ENCODE peak calls at places on chromosomes 4 and X, in seven cellular contexts. One of them, this sample, is unnamed.

GRCh38 chr4:105306820-105307219 is 160.1 kb downstream of the TET2 start:
- DNase-seq in esophagus squamous epithelium: no peak
- DNase-seq in vagina: no peak
- DNase-seq in prostate gland: no peak
- DNase-seq in lower leg skin: no peak
- DNase-seq in A549: no peak
- DNase-seq in heart left ventricle: no peak
- DNase-seq in this sample: no peak

GRCh38 chr4:88390128-88390527 is 11.5 kb downstream of the HERC6 start:
- DNase-seq in esophagus squamous epithelium: no peak
- DNase-seq in vagina: no peak
- DNase-seq in prostate gland: no peak
- DNase-seq in lower leg skin: no peak
- DNase-seq in A549: no peak
- DNase-seq in heart left ventricle: no peak
- DNase-seq in this sample: no peak

GRCh38 chrX:19613645-19614323 is 98.5 kb upstream of the MAP3K15 start:
- DNase-seq in esophagus squamous epithelium: no peak
- DNase-seq in vagina: no peak
- DNase-seq in prostate gland: peak
- DNase-seq in lower leg skin: no peak
- DNase-seq in A549: no peak
- DNase-seq in heart left ventricle: peak
- DNase-seq in this sample: no peak

GRCh38 chr4:73883306-73883705 is 14.1 kb downstream of the CXCL1 start:
- DNase-seq in esophagus squamous epithelium: no peak
- DNase-seq in vagina: no peak
- DNase-seq in prostate gland: no peak
- DNase-seq in lower leg skin: no peak
- DNase-seq in A549: no peak
- DNase-seq in heart left ventricle: no peak
- DNase-seq in this sample: no peak

GRCh38 chr4:119284876-119285611 is 36.9 kb downstream of the FABP2 start:
- DNase-seq in esophagus squamous epithelium: no peak
- DNase-seq in vagina: no peak
- DNase-seq in prostate gland: no peak
- DNase-seq in lower leg skin: no peak
- DNase-seq in A549: no peak
- DNase-seq in heart left ventricle: no peak
- DNase-seq in this sample: no peak

GRCh38 chr4:137705171-137705783 is 173.0 kb upstream of the PCDH18 start:
- DNase-seq in esophagus squamous epithelium: no peak
- DNase-seq in vagina: no peak
- DNase-seq in prostate gland: no peak
- DNase-seq in lower leg skin: peak
- DNase-seq in A549: no peak
- DNase-seq in heart left ventricle: no peak
- DNase-seq in this sample: no peak

GRCh38 chrX:56113785-56114436 is 118.2 kb upstream of the KLF8 start:
- DNase-seq in esophagus squamous epithelium: no peak
- DNase-seq in vagina: no peak
- DNase-seq in prostate gland: no peak
- DNase-seq in lower leg skin: no peak
- DNase-seq in A549: no peak
- DNase-seq in heart left ventricle: no peak
- DNase-seq in this sample: no peak

GRCh38 chr4:140238353-140239041 is 84.5 kb upstream of the MAML3 start:
- DNase-seq in esophagus squamous epithelium: peak
- DNase-seq in vagina: no peak
- DNase-seq in prostate gland: peak
- DNase-seq in lower leg skin: peak
- DNase-seq in A549: no peak
- DNase-seq in heart left ventricle: peak
- DNase-seq in this sample: peak

GRCh38 chr4:91128519-91128918 is 1001.3 kb downstream of the CCSER1 start:
- DNase-seq in esophagus squamous epithelium: no peak
- DNase-seq in vagina: no peak
- DNase-seq in prostate gland: no peak
- DNase-seq in lower leg skin: no peak
- DNase-seq in A549: no peak
- DNase-seq in heart left ventricle: no peak
- DNase-seq in this sample: no peak

DNA sequence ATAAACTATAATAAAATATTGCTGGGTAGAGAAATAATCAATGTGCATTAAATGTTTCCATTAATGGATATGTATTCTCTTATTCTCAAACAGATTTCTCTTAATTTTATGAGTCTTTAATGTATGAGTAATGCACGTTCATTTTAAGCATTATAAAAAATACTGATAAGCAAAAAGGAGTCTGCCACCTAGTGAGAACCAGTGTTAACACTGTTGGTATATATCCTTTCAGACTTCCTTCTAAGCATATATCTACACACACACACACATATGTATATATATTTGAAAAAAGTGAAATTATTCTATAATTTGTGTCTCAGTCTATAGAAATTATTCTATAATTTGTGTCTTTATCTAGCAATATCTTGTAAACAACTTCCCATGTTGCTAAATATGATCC is 49.9 kb upstream of the MTMR1 start:
- DNase-seq in esophagus squamous epithelium: no peak
- DNase-seq in vagina: no peak
- DNase-seq in prostate gland: no peak
- DNase-seq in lower leg skin: no peak
- DNase-seq in A549: no peak
- DNase-seq in heart left ventricle: no peak
- DNase-seq in this sample: no peak
- TF ChIP-seq CTCF in esophagus squamous epithelium: no peak
- TF ChIP-seq CTCF in vagina: no peak
- TF ChIP-seq CTCF in prostate gland: peak
- TF ChIP-seq CTCF in lower leg skin: no peak
- TF ChIP-seq CTCF in A549: peak
- TF ChIP-seq CTCF in heart left ventricle: no peak
- TF ChIP-seq CTCF in this sample: no peak

GRCh38 chr4:99091174-99091573 is 2.6 kb upstream of the ADH5 start:
- DNase-seq in esophagus squamous epithelium: no peak
- DNase-seq in vagina: no peak
- DNase-seq in prostate gland: no peak
- DNase-seq in lower leg skin: no peak
- DNase-seq in A549: no peak
- DNase-seq in heart left ventricle: no peak
- DNase-seq in this sample: no peak

GRCh38 chr4:99084595-99084994 is 4.0 kb downstream of the ADH5 start:
- DNase-seq in esophagus squamous epithelium: no peak
- DNase-seq in vagina: no peak
- DNase-seq in prostate gland: no peak
- DNase-seq in lower leg skin: no peak
- DNase-seq in A549: no peak
- DNase-seq in heart left ventricle: no peak
- DNase-seq in this sample: no peak

GRCh38 chr4:99087887-99088484 is 602 bp downstream of the ADH5 start:
- DNase-seq in esophagus squamous epithelium: no peak
- DNase-seq in vagina: no peak
- DNase-seq in prostate gland: peak
- DNase-seq in lower leg skin: peak
- DNase-seq in A549: peak
- DNase-seq in heart left ventricle: peak
- DNase-seq in this sample: peak

GRCh38 chr4:99090511-99090910 is 1.9 kb upstream of the ADH5 start:
- DNase-seq in esophagus squamous epithelium: no peak
- DNase-seq in vagina: no peak
- DNase-seq in prostate gland: no peak
- DNase-seq in lower leg skin: no peak
- DNase-seq in A549: no peak
- DNase-seq in heart left ventricle: no peak
- DNase-seq in this sample: no peak

DNA sequence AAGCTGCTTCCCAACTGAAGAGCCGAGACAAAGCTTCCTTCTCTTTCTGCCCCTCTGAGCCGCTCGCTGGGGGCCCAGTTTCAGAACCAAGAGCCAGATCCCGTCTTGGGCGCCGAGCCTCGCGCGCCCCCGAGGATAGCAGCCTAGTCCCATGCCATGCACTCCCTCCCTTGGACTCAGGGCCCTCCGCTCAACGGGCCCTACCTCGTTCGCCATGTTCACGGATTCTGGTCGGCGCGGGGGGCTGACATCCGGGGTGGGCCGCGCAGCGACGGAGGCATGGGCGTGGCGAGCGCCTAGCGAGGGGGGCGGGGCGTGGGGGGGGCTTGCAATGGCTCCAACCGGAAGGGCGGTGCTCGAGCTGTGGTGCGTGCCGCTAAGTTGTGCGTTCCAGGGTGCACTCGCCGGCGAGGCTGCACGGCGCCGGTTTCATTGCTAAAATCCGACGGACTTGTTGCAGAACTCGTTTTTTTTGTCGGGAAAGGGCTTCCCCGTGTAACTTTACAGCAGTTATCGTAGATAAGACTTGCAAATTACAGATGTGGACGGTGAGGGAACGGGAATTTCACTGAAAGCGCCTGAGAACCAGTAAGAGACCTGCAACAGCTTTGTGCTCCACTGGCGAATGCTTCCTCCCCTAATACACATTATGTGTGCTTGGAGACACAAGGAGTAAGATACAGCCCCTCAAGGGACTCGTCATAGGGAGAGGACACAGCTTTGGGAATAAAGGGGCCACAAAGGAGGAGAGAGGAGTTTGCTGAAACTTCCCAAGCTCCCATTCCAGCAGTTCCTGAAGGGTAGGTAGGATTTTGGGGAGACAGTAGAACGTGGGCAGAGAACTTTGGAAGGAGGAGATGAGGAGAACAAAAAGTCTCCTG is at the start of gene ADH5:
- DNase-seq in esophagus squamous epithelium: peak
- DNase-seq in vagina: no peak
- DNase-seq in prostate gland: peak
- DNase-seq in lower leg skin: peak
- DNase-seq in A549: peak
- DNase-seq in heart left ventricle: peak
- DNase-seq in this sample: peak
- TF ChIP-seq POLR2A in esophagus squamous epithelium: no peak
- TF ChIP-seq POLR2A in vagina: no peak
- TF ChIP-seq POLR2A in prostate gland: peak
- TF ChIP-seq POLR2A in lower leg skin: no peak
- TF ChIP-seq POLR2A in A549: peak
- TF ChIP-seq POLR2A in heart left ventricle: peak
- TF ChIP-seq POLR2A in this sample: no peak

GRCh38 chr4:48687313-48687712 is 92.8 kb downstream of the FRYL start:
- DNase-seq in esophagus squamous epithelium: no peak
- DNase-seq in vagina: no peak
- DNase-seq in prostate gland: no peak
- DNase-seq in lower leg skin: no peak
- DNase-seq in A549: no peak
- DNase-seq in heart left ventricle: no peak
- DNase-seq in this sample: no peak

GRCh38 chr4:48686369-48686768 is 93.7 kb downstream of the FRYL start:
- DNase-seq in esophagus squamous epithelium: no peak
- DNase-seq in vagina: no peak
- DNase-seq in prostate gland: no peak
- DNase-seq in lower leg skin: no peak
- DNase-seq in A549: no peak
- DNase-seq in heart left ventricle: no peak
- DNase-seq in this sample: no peak

GRCh38 chr4:48680848-48681568 is 99.1 kb downstream of the FRYL start:
- DNase-seq in esophagus squamous epithelium: no peak
- DNase-seq in vagina: no peak
- DNase-seq in prostate gland: no peak
- DNase-seq in lower leg skin: no peak
- DNase-seq in A549: no peak
- DNase-seq in heart left ventricle: no peak
- DNase-seq in this sample: no peak

GRCh38 chr4:48683784-48684666 is 96.1 kb downstream of the FRYL start:
- DNase-seq in esophagus squamous epithelium: no peak
- DNase-seq in vagina: no peak
- DNase-seq in prostate gland: no peak
- DNase-seq in lower leg skin: no peak
- DNase-seq in A549: no peak
- DNase-seq in heart left ventricle: no peak
- DNase-seq in this sample: no peak

GRCh38 chr4:48681856-48682255 is 98.2 kb downstream of the FRYL start:
- DNase-seq in esophagus squamous epithelium: no peak
- DNase-seq in vagina: no peak
- DNase-seq in prostate gland: no peak
- DNase-seq in lower leg skin: no peak
- DNase-seq in A549: no peak
- DNase-seq in heart left ventricle: no peak
- DNase-seq in this sample: no peak
- TF ChIP-seq CTCF in esophagus squamous epithelium: peak
- TF ChIP-seq CTCF in vagina: no peak
- TF ChIP-seq CTCF in prostate gland: peak
- TF ChIP-seq CTCF in lower leg skin: no peak
- TF ChIP-seq CTCF in A549: peak
- TF ChIP-seq CTCF in heart left ventricle: peak
- TF ChIP-seq CTCF in this sample: no peak

DNA sequence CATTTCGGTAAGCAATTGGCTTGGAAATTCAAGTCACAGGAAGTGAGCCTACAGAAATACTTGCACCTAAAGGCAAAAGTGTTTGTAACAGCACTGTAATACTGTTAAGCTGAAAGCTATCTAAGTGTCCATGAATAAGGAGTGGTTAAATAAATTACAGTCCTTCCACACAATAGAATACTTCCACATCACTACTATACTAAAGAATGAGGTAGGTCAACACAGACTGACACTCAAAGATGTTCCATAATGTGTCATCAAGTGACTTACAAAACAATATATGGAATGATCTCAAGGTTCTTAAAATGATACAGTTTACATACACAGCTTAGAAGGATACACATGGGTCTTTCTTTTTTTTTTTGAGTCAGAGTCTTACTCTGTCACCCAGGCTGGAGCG is 27.0 kb downstream of the SLC10A6 start:
- DNase-seq in esophagus squamous epithelium: no peak
- DNase-seq in vagina: no peak
- DNase-seq in prostate gland: no peak
- DNase-seq in lower leg skin: no peak
- DNase-seq in A549: no peak
- DNase-seq in heart left ventricle: no peak
- DNase-seq in this sample: no peak
- TF ChIP-seq POLR2A in esophagus squamous epithelium: no peak
- TF ChIP-seq POLR2A in vagina: no peak
- TF ChIP-seq POLR2A in prostate gland: no peak
- TF ChIP-seq POLR2A in lower leg skin: no peak
- TF ChIP-seq POLR2A in A549: no peak
- TF ChIP-seq POLR2A in heart left ventricle: no peak
- TF ChIP-seq POLR2A in this sample: no peak

GRCh38 chr4:153488719-153489384 is 22.7 kb downstream of the TMEM131L start:
- DNase-seq in esophagus squamous epithelium: no peak
- DNase-seq in vagina: no peak
- DNase-seq in prostate gland: no peak
- DNase-seq in lower leg skin: no peak
- DNase-seq in A549: no peak
- DNase-seq in heart left ventricle: peak
- DNase-seq in this sample: no peak
- TF ChIP-seq CTCF in esophagus squamous epithelium: no peak
- TF ChIP-seq CTCF in vagina: no peak
- TF ChIP-seq CTCF in prostate gland: no peak
- TF ChIP-seq CTCF in lower leg skin: no peak
- TF ChIP-seq CTCF in A549: no peak
- TF ChIP-seq CTCF in heart left ventricle: no peak
- TF ChIP-seq CTCF in this sample: no peak

GRCh38 chr4:3073158-3074077 is 920 bp downstream of the HTT-AS start:
- DNase-seq in esophagus squamous epithelium: no peak
- DNase-seq in vagina: no peak
- DNase-seq in prostate gland: peak
- DNase-seq in lower leg skin: no peak
- DNase-seq in A549: no peak
- DNase-seq in heart left ventricle: peak
- DNase-seq in this sample: no peak
- TF ChIP-seq POLR2A in esophagus squamous epithelium: no peak
- TF ChIP-seq POLR2A in vagina: no peak
- TF ChIP-seq POLR2A in prostate gland: peak
- TF ChIP-seq POLR2A in lower leg skin: no peak
- TF ChIP-seq POLR2A in A549: peak
- TF ChIP-seq POLR2A in heart left ventricle: peak
- TF ChIP-seq POLR2A in this sample: peak

This sample was measured in breast epithelium.